ENCODE peak calls at places on chromosome X, in four cellular contexts. One of them, this sample, is unnamed.

GRCh38 chrX:37653397-37654085 is 32.0 kb upstream of the XK start:
- DNase-seq in HepG2: no peak
- DNase-seq in H1: no peak
- DNase-seq in A549: no peak
- DNase-seq in this sample: no peak

GRCh38 chrX:65488496-65488895 is 46.1 kb downstream of the LAS1L start:
- DNase-seq in A549: no peak
- DNase-seq in H1: no peak
- DNase-seq in HepG2: no peak
- DNase-seq in this sample: no peak

GRCh38 chrX:123422875-123423274 is 238.8 kb downstream of the GRIA3 start:
- DNase-seq in HepG2: peak
- DNase-seq in H1: no peak
- DNase-seq in A549: peak
- DNase-seq in this sample: peak

GRCh38 chrX:65769564-65770292 is 102.3 kb downstream of the MSN start:
- DNase-seq in HepG2: no peak
- DNase-seq in H1: no peak
- DNase-seq in A549: no peak
- DNase-seq in this sample: no peak

GRCh38 chrX:4397471-4397870 is 684.0 kb upstream of the PRKX start:
- DNase-seq in A549: no peak
- DNase-seq in HepG2: no peak
- DNase-seq in H1: no peak
- DNase-seq in this sample: no peak

GRCh38 chrX:154506483-154507332 is 9.3 kb downstream of the FAM3A start:
- DNase-seq in A549: no peak
- DNase-seq in H1: no peak
- DNase-seq in HepG2: no peak
- DNase-seq in this sample: no peak

GRCh38 chrX:70190225-70190624 is 12.9 kb downstream of the DGAT2L6 start:
- DNase-seq in H1: no peak
- DNase-seq in A549: no peak
- DNase-seq in HepG2: no peak
- DNase-seq in this sample: no peak

GRCh38 chrX:46727445-46727844 is 31.5 kb downstream of the SLC9A7 start:
- DNase-seq in A549: no peak
- DNase-seq in HepG2: no peak
- DNase-seq in H1: no peak
- DNase-seq in this sample: no peak

GRCh38 chrX:74251006-74251930 is 52.7 kb upstream of the ZCCHC13 start:
- DNase-seq in A549: peak
- DNase-seq in HepG2: peak
- DNase-seq in H1: no peak
- DNase-seq in this sample: no peak

GRCh38 chrX:56995271-56995994 is at the start of gene SPIN3:
- DNase-seq in H1: peak
- DNase-seq in HepG2: peak
- DNase-seq in A549: peak
- DNase-seq in this sample: peak

GRCh38 chrX:3136161-3136961 is 95.1 kb downstream of the ARSF start:
- DNase-seq in H1: peak
- DNase-seq in A549: no peak
- DNase-seq in HepG2: no peak
- DNase-seq in this sample: no peak

GRCh38 chrX:40460926-40461325 is 119.8 kb upstream of the ATP6AP2 start:
- DNase-seq in H1: no peak
- DNase-seq in HepG2: no peak
- DNase-seq in A549: no peak
- DNase-seq in this sample: no peak

GRCh38 chrX:97398030-97398551 is 514.4 kb downstream of the RPA4 start:
- DNase-seq in A549: no peak
- DNase-seq in HepG2: no peak
- DNase-seq in H1: no peak
- DNase-seq in this sample: no peak

GRCh38 chrX:8191022-8191421 is 20.0 kb upstream of the VCX2 start:
- DNase-seq in HepG2: no peak
- DNase-seq in A549: no peak
- DNase-seq in H1: no peak
- DNase-seq in this sample: no peak

GRCh38 chrX:25020391-25021131 is 4.8 kb upstream of the ARX start:
- DNase-seq in A549: peak
- DNase-seq in H1: peak
- DNase-seq in HepG2: no peak
- DNase-seq in this sample: peak

GRCh38 chrX:54447461-54447860 is 7.3 kb downstream of the TSR2 start:
- DNase-seq in H1: no peak
- DNase-seq in HepG2: no peak
- DNase-seq in A549: peak
- DNase-seq in this sample: no peak

GRCh38 chrX:147077472-147077871 is 262.9 kb upstream of the CXorf51A start:
- DNase-seq in H1: no peak
- DNase-seq in A549: no peak
- DNase-seq in HepG2: no peak
- DNase-seq in this sample: no peak

GRCh38 chrX:68511255-68511654 is 12.4 kb downstream of the YIPF6 start:
- DNase-seq in A549: peak
- DNase-seq in H1: no peak
- DNase-seq in HepG2: peak
- DNase-seq in this sample: peak

GRCh38 chrX:93322110-93322509 is 351.3 kb downstream of the NAP1L3 start:
- DNase-seq in H1: no peak
- DNase-seq in HepG2: no peak
- DNase-seq in A549: no peak
- DNase-seq in this sample: no peak

GRCh38 chrX:11998944-11999343 is 139.3 kb upstream of the FRMPD4 start:
- DNase-seq in A549: no peak
- DNase-seq in HepG2: no peak
- DNase-seq in H1: no peak
- DNase-seq in this sample: no peak

GRCh38 chrX:112510629-112511028 is 169.1 kb downstream of the LHFPL1 start:
- DNase-seq in H1: no peak
- DNase-seq in A549: no peak
- DNase-seq in HepG2: no peak
- DNase-seq in this sample: no peak

GRCh38 chrX:65838674-65839073 is 171.2 kb downstream of the MSN start:
- DNase-seq in H1: no peak
- DNase-seq in HepG2: no peak
- DNase-seq in A549: no peak
- DNase-seq in this sample: peak

GRCh38 chrX:49129427-49129826 is 5.9 kb upstream of the GPKOW start:
- DNase-seq in H1: no peak
- DNase-seq in HepG2: no peak
- DNase-seq in A549: no peak
- DNase-seq in this sample: no peak

GRCh38 chrX:72020788-72021187 is 110.1 kb downstream of the NHSL2 start:
- DNase-seq in HepG2: no peak
- DNase-seq in H1: no peak
- DNase-seq in A549: no peak
- DNase-seq in this sample: no peak

GRCh38 chrX:12471061-12471460 is 320.2 kb upstream of the PRPS2 start:
- DNase-seq in A549: no peak
- DNase-seq in HepG2: no peak
- DNase-seq in H1: no peak
- DNase-seq in this sample: no peak

GRCh38 chrX:124328765-124329164 is 3.7 kb upstream of the TEX13D start:
- DNase-seq in A549: no peak
- DNase-seq in H1: no peak
- DNase-seq in HepG2: no peak
- DNase-seq in this sample: no peak

GRCh38 chrX:20364238-20364637 is 97.5 kb upstream of the RPS6KA3 start:
- DNase-seq in HepG2: no peak
- DNase-seq in H1: no peak
- DNase-seq in A549: no peak
- DNase-seq in this sample: no peak

GRCh38 chrX:17376381-17377046 is 1.5 kb downstream of the NHS start:
- DNase-seq in HepG2: no peak
- DNase-seq in H1: peak
- DNase-seq in A549: peak
- DNase-seq in this sample: no peak

GRCh38 chrX:153952373-153953026 is 8.1 kb upstream of the RENBP start:
- DNase-seq in H1: no peak
- DNase-seq in HepG2: no peak
- DNase-seq in A549: no peak
- DNase-seq in this sample: no peak

GRCh38 chrX:3815896-3816664 is 102.6 kb upstream of the PRKX start:
- DNase-seq in HepG2: peak
- DNase-seq in A549: peak
- DNase-seq in H1: peak
- DNase-seq in this sample: peak

GRCh38 chrX:79466636-79467035 is 99.5 kb upstream of the ITM2A start:
- DNase-seq in H1: no peak
- DNase-seq in HepG2: no peak
- DNase-seq in A549: no peak
- DNase-seq in this sample: no peak

GRCh38 chrX:100647095-100647494 is 3.1 kb downstream of the SRPX2 start:
- DNase-seq in A549: no peak
- DNase-seq in H1: no peak
- DNase-seq in HepG2: no peak
- DNase-seq in this sample: no peak

GRCh38 chrX:53184836-53185235 is 40.2 kb downstream of the KDM5C start:
- DNase-seq in HepG2: no peak
- DNase-seq in H1: no peak
- DNase-seq in A549: no peak
- DNase-seq in this sample: no peak

GRCh38 chrX:115689931-115690330 is 129.0 kb downstream of the PLS3 start:
- DNase-seq in H1: no peak
- DNase-seq in A549: no peak
- DNase-seq in HepG2: no peak
- DNase-seq in this sample: no peak

GRCh38 chrX:42619068-42619467 is 158.9 kb downstream of the PPP1R2C start:
- DNase-seq in A549: no peak
- DNase-seq in H1: no peak
- DNase-seq in HepG2: no peak
- DNase-seq in this sample: no peak

GRCh38 chrX:42616981-42617380 is 161.0 kb downstream of the PPP1R2C start:
- DNase-seq in HepG2: no peak
- DNase-seq in A549: no peak
- DNase-seq in H1: no peak
- DNase-seq in this sample: no peak

DNA sequence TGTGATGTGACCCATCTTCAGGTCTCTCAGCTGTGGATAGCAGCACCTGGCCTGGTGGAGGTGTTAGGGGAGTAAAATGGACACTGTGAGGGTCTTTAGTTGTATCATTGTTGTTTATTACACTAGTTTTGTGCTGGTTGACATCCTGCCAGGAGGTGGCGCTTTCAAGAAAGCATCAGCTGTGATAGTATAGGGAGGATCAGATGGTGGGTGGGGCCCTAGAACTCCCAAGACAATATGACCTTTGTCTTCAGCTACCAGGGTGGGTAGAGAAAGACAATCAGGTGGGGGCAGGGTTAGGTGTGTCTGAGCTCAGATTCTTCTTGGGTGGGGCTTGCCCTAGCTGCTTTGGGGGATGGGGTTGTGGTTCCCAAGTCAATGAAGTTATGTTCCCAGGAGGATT is 162.8 kb downstream of the PPP1R2C start:
- DNase-seq in A549: no peak
- DNase-seq in HepG2: no peak
- DNase-seq in H1: peak
- DNase-seq in this sample: no peak
- TF ChIP-seq PHF8 in A549: no peak
- TF ChIP-seq PHF8 in HepG2: no peak
- TF ChIP-seq PHF8 in H1: no peak
- TF ChIP-seq PHF8 in this sample: no peak

DNA sequence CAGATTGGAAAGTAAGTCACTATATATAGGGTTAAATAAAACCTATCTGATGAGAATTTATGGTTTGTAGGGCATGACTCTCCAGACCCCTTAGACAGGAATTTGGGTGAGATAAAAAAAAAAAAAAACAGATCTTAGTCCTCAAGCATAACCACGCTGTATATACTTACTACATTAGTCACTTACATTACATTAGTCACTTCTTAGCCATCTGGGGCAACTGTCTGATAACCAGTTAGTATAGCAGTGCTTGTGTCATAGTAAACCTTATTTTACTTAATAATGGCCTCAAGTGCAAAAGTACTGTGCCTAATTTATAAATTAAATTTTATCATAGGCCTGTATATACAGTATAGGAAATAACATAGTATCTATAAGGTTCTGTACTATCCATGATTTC is 60.2 kb upstream of the RPS6KA6 start:
- DNase-seq in A549: no peak
- DNase-seq in HepG2: no peak
- DNase-seq in H1: no peak
- DNase-seq in this sample: no peak
- TF ChIP-seq HDAC2 in A549: no peak
- TF ChIP-seq HDAC2 in HepG2: no peak
- TF ChIP-seq HDAC2 in H1: no peak
- TF ChIP-seq HDAC2 in this sample: no peak

GRCh38 chrX:22135171-22135711 is 103.1 kb downstream of the PHEX start:
- DNase-seq in A549: no peak
- DNase-seq in H1: no peak
- DNase-seq in HepG2: no peak
- DNase-seq in this sample: no peak
- TF ChIP-seq PHF8 in A549: no peak
- TF ChIP-seq PHF8 in H1: no peak
- TF ChIP-seq PHF8 in HepG2: no peak
- TF ChIP-seq PHF8 in this sample: no peak

GRCh38 chrX:29662759-29663503 is 552.4 kb upstream of the MAGEB2 start:
- DNase-seq in A549: peak
- DNase-seq in H1: no peak
- DNase-seq in HepG2: peak
- DNase-seq in this sample: no peak
- TF ChIP-seq HDAC2 in A549: no peak
- TF ChIP-seq HDAC2 in H1: no peak
- TF ChIP-seq HDAC2 in HepG2: no peak
- TF ChIP-seq HDAC2 in this sample: no peak

This sample was measured in K562.